ENCODE peak calls at places on chromosomes 11 and 22, in four cellular contexts. One of them, this sample, is unnamed.

GRCh38 chr11:31834237-31834636 is 23.1 kb upstream of the PAX6 start:
- DNase-seq in mucosa of gallbladder: no peak
- DNase-seq in nephron progenitor cell: no peak
- DNase-seq in HS-5: no peak
- DNase-seq in this sample: no peak

GRCh38 chr11:75508051-75508561 is 17.6 kb downstream of the GDPD5 start:
- DNase-seq in mucosa of gallbladder: no peak
- DNase-seq in nephron progenitor cell: no peak
- DNase-seq in HS-5: no peak
- DNase-seq in this sample: no peak

GRCh38 chr22:48553694-48554308 is 1273.9 kb downstream of the BRD1 start:
- DNase-seq in mucosa of gallbladder: no peak
- DNase-seq in nephron progenitor cell: no peak
- DNase-seq in HS-5: no peak
- DNase-seq in this sample: no peak

GRCh38 chr11:118012083-118012669 is 26.0 kb downstream of the IL10RA start:
- DNase-seq in mucosa of gallbladder: no peak
- DNase-seq in nephron progenitor cell: no peak
- DNase-seq in HS-5: no peak
- DNase-seq in this sample: no peak

GRCh38 chr11:6124245-6124644 is 16.8 kb downstream of the OR56B4 start:
- DNase-seq in mucosa of gallbladder: no peak
- DNase-seq in nephron progenitor cell: no peak
- DNase-seq in HS-5: no peak
- DNase-seq in this sample: no peak

GRCh38 chr22:21796863-21797262 is 61.3 kb upstream of the YPEL1 start:
- DNase-seq in mucosa of gallbladder: no peak
- DNase-seq in nephron progenitor cell: no peak
- DNase-seq in HS-5: no peak
- DNase-seq in this sample: peak

GRCh38 chr11:79045811-79046304 is 395.0 kb downstream of the TENM4 start:
- DNase-seq in mucosa of gallbladder: peak
- DNase-seq in nephron progenitor cell: no peak
- DNase-seq in HS-5: no peak
- DNase-seq in this sample: no peak

GRCh38 chr11:125498521-125498920 is 2.5 kb upstream of the FEZ1 start:
- DNase-seq in mucosa of gallbladder: no peak
- DNase-seq in nephron progenitor cell: no peak
- DNase-seq in HS-5: no peak
- DNase-seq in this sample: no peak

GRCh38 chr11:79116600-79116999 is 324.2 kb downstream of the TENM4 start:
- DNase-seq in mucosa of gallbladder: no peak
- DNase-seq in nephron progenitor cell: no peak
- DNase-seq in HS-5: no peak
- DNase-seq in this sample: no peak

GRCh38 chr11:124678416-124678815 is 4.7 kb downstream of the SPA17 start:
- DNase-seq in mucosa of gallbladder: no peak
- DNase-seq in nephron progenitor cell: no peak
- DNase-seq in HS-5: no peak
- DNase-seq in this sample: no peak

GRCh38 chr11:117950999-117951961 is 22.1 kb upstream of the TMPRSS13 start:
- DNase-seq in mucosa of gallbladder: no peak
- DNase-seq in nephron progenitor cell: peak
- DNase-seq in HS-5: no peak
- DNase-seq in this sample: no peak

GRCh38 chr11:17563248-17563647 is 16.2 kb downstream of the OTOG start:
- DNase-seq in mucosa of gallbladder: no peak
- DNase-seq in nephron progenitor cell: no peak
- DNase-seq in HS-5: no peak
- DNase-seq in this sample: no peak

GRCh38 chr22:34105461-34106062 is 185.3 kb upstream of the LARGE1 start:
- DNase-seq in mucosa of gallbladder: peak
- DNase-seq in nephron progenitor cell: peak
- DNase-seq in HS-5: no peak
- DNase-seq in this sample: peak

GRCh38 chr22:42364641-42365336 is 67.4 kb downstream of the NFAM1 start:
- DNase-seq in mucosa of gallbladder: no peak
- DNase-seq in nephron progenitor cell: peak
- DNase-seq in HS-5: no peak
- DNase-seq in this sample: no peak

GRCh38 chr11:23932485-23932898 is 564.4 kb upstream of the LUZP2 start:
- DNase-seq in mucosa of gallbladder: no peak
- DNase-seq in nephron progenitor cell: no peak
- DNase-seq in HS-5: no peak
- DNase-seq in this sample: no peak

GRCh38 chr11:60771146-60771545 is 14.0 kb upstream of the MS4A10 start:
- DNase-seq in mucosa of gallbladder: no peak
- DNase-seq in nephron progenitor cell: no peak
- DNase-seq in HS-5: no peak
- DNase-seq in this sample: no peak

GRCh38 chr11:71190551-71190950 is 61.8 kb downstream of the SHANK2 start:
- DNase-seq in mucosa of gallbladder: no peak
- DNase-seq in nephron progenitor cell: no peak
- DNase-seq in HS-5: no peak
- DNase-seq in this sample: no peak

GRCh38 chr11:130403301-130403804 is 25.1 kb downstream of the ADAMTS8 start:
- DNase-seq in mucosa of gallbladder: peak
- DNase-seq in nephron progenitor cell: no peak
- DNase-seq in HS-5: peak
- DNase-seq in this sample: no peak

GRCh38 chr11:34266090-34266912 is 91.5 kb downstream of the ABTB2 start:
- DNase-seq in mucosa of gallbladder: peak
- DNase-seq in nephron progenitor cell: peak
- DNase-seq in HS-5: peak
- DNase-seq in this sample: no peak

GRCh38 chr11:75450236-75450635 is 17.2 kb upstream of the KLHL35 start:
- DNase-seq in mucosa of gallbladder: no peak
- DNase-seq in nephron progenitor cell: no peak
- DNase-seq in HS-5: no peak
- DNase-seq in this sample: no peak

GRCh38 chr11:446886-447285 is 3.2 kb upstream of the PTDSS2 start:
- DNase-seq in mucosa of gallbladder: no peak
- DNase-seq in nephron progenitor cell: no peak
- DNase-seq in HS-5: no peak
- DNase-seq in this sample: no peak

GRCh38 chr22:39173787-39174497 is 21.5 kb upstream of the CBX7 start:
- DNase-seq in mucosa of gallbladder: no peak
- DNase-seq in nephron progenitor cell: no peak
- DNase-seq in HS-5: no peak
- DNase-seq in this sample: no peak

This sample was measured in D341Med.